ENCODE peak calls at places on chromosomes 2 and 18, in five cellular contexts. B is K562, U is suprapubic skin, D is tibial nerve, S is A549. C is an unnamed sample.

GRCh38 chr18:57741273-57741672 is 61.8 kb downstream of the ATP8B1 start:
- DNase-seq in D (no peak), B (no peak), U (no peak), S (no peak), C (no peak)

GRCh38 chr2:45069711-45070664 is 60.7 kb upstream of the SIX2 start:
- DNase-seq in B (no peak), U (no peak), D (no peak), S (no peak), C (no peak)

GRCh38 chr2:28643324-28643723 is 108.3 kb upstream of the PPP1CB start:
- DNase-seq in D (no peak), B (no peak), S (no peak), U (no peak), C (no peak)

GRCh38 chr18:22467760-22468553 is 50.2 kb upstream of the CTAGE1 start:
- DNase-seq in B (peak; percentile 39), D (no peak), S (peak; percentile 88), U (no peak), C (peak; percentile 77)

GRCh38 chr2:100285691-100286090 is 36.6 kb downstream of the LONRF2 start:
- DNase-seq in B (no peak), U (no peak), S (peak; percentile 36), D (no peak), C (peak; percentile 14)

GRCh38 chr18:77765468-77765867 is 515.8 kb downstream of the GALR1 start:
- DNase-seq in B (peak; percentile 19), D (no peak), U (no peak), S (peak; percentile 35), C (peak; percentile 27)

GRCh38 chr2:13745324-13745723 is 887.2 kb upstream of the LRATD1 start:
- DNase-seq in S (no peak), D (no peak), U (no peak), B (no peak), C (no peak)

GRCh38 chr2:45045706-45046105 is 36.5 kb upstream of the SIX2 start:
- DNase-seq in S (no peak), D (no peak), U (no peak), B (no peak), C (no peak)

GRCh38 chr18:2965797-2966196 is 47.1 kb downstream of the LPIN2 start:
- DNase-seq in D (no peak), B (no peak), S (no peak), U (no peak), C (no peak)

GRCh38 chr2:47264183-47264582 is 109.1 kb upstream of the STPG4 start:
- DNase-seq in S (peak; percentile 22), B (no peak), D (no peak), U (no peak), C (no peak)

GRCh38 chr2:39138837-39139211 is 18.0 kb upstream of the SOS1 start:
- DNase-seq in B (no peak), D (no peak), U (no peak), S (no peak), C (no peak)

GRCh38 chr18:60027397-60027796 is 127.6 kb downstream of the PMAIP1 start:
- DNase-seq in S (peak; percentile 35), U (no peak), B (no peak), D (no peak), C (no peak)

GRCh38 chr18:77700051-77700450 is 450.4 kb downstream of the GALR1 start:
- DNase-seq in D (no peak), B (no peak), S (no peak), U (no peak), C (no peak)

DNA sequence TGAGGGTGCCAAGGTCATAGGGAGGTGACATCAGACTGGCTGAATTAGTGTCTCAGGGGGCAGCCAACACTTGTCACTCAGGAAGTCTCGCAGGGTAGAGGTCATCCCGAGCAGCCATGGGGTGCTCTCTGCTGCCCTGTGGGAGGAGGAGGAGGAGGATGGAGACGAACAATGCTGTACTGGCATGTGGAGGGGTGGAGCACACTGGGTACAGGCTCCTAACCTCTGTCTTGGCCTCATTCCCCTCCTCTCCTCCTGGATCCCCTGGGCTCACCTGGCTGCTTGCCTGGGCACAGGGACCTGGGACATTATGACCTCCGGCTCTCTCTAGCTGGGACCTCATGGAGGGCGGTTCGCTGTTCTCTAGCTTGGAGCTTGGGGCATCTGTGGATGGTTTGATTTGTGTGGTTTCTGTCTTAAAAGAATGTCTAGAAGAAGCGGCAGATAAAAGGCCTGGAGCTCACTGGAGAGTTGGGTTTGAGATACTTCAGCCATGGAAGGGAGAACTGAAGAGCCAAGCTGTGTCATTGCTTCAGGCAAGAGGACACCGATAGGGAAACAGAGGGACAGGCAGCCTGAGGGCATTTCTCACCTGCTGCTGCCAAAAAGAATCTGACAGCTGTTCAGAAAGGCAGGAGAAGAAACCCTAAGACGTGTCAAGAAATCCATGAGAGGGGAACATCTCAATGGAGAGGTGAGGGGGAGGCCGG is 133.1 kb downstream of the SEPTIN10 start:
- DNase-seq in U (no peak), S (no peak), D (no peak), B (no peak), C (no peak)
- H3K4me1 ChIP-seq in U (peaks cover 13% of the 10 kb centered on the region), S (no peaks in the 10 kb centered on the region), D (no peaks in the 10 kb centered on the region), B (no peaks in the 10 kb centered on the region), C (peaks cover 20% of the 10 kb centered on the region)

GRCh38 chr2:216619411-216620393 is 13.5 kb upstream of the IGFBP2 start:
- DNase-seq in B (no peak), U (no peak), D (no peak), S (no peak), C (no peak)

GRCh38 chr2:216618785-216619184 is 14.4 kb upstream of the IGFBP2 start:
- DNase-seq in D (no peak), B (no peak), S (no peak), U (no peak), C (no peak)

GRCh38 chr2:216615298-216616082 is 17.7 kb upstream of the IGFBP2 start:
- DNase-seq in U (no peak), S (no peak), D (no peak), B (no peak), C (no peak)

GRCh38 chr2:216616083-216616678 is 17.0 kb upstream of the IGFBP2 start:
- DNase-seq in B (no peak), U (no peak), S (no peak), D (no peak), C (no peak)

GRCh38 chr2:216617159-216617815 is 15.9 kb upstream of the IGFBP2 start:
- DNase-seq in S (no peak), B (no peak), D (no peak), U (no peak), C (no peak)
- TF ChIP-seq POLR2A in S (no peak), B (no peak), D (no peak), U (no peak), C (no peak)

DNA sequence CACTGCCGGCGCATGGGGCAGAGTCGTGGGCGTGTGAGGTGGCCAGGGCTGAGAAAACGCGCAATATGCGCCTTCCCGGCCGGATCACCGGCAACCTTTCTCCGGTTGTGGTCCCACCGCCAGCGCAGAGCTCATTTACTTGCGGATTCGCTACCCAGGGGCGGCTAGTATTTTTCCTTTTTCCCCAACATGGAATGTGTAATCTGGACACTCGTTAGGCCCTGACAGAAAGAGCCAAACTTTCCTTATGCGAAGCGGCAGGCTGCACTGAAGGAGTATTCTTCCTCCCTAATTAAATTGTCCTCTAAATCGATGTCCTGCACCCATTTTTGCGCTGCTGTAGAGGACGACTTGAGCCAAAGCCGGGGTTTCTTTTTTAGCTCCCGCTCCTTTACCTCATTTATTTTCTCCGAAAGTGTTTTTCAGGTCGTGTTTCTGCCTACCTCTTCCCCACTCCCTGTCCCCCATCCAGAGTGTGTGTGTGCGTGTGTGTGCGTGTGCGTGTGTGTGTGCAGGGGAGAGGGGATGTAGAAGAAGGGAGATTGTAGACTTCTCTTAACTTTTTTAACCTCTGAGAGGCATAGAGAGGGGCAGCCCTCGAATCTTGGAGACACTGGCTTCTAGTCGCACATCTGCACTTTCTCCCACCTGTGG is 2.7 kb downstream of the OTX1 start:
- DNase-seq in S (no peak), U (no peak), B (no peak), D (no peak), C (no peak)
- H3K4me1 ChIP-seq in S (peaks cover 8% of the 10 kb centered on the region), U (peaks cover 68% of the 10 kb centered on the region), B (peaks cover 2% of the 10 kb centered on the region), D (no peaks in the 10 kb centered on the region), C (peaks cover 52% of the 10 kb centered on the region)

DNA sequence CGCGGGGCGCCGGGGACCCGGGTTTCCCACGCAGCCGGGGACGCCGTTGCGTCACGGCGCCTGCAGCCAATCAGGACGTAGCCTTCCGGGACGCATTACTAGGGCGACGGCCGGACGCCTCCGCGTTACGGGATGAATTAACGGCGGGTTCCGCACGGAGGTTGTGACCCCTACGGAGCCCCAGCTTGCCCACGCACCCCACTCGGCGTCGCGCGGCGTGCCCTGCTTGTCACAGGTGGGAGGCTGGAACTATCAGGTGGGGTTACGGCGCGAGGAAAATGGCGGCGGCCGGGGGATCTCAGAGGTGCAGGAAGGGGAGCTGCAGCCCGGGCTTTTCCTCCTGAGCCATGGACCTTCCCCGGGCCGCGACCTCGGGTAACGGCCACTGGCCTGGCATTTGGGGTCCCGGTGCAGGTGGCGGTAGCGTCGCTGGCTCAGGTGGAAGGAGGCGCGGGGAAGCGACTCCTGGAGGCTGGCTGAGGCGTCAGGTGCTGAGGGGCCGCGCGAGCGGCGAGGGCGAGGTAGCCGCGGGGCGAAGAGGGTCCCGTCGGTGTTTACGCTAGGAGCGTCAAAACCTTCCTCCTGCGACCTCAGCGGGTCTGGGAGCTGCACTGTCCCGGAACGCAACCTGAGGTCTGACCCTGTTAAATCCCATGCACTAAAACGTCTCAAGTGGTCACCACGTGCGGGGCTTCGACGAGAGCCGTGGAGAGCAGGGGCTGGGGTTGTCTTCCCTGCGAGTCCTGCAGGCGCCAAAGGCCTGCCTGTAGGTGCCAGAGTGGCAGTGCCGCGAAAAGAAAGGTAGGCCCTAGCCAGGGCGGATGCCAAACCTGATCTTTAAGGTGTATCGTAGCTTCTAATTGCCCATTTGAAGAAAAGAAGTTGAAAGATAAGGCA is at the start of gene LCLAT1:
- DNase-seq in D (peak; percentile 33), U (peak; percentile 92), B (peak; percentile 92), S (peak; percentile 87), C (peak; percentile 84)
- TF ChIP-seq POLR2A in D (no peak), U (no peak), B (peak; percentile 79), S (peak; percentile 70), C (no peak)

GRCh38 chr2:127644661-127645394 is 1.1 kb upstream of the GPR17 start:
- DNase-seq in S (no peak), B (no peak), U (no peak), D (no peak), C (no peak)
- H3K4me1 ChIP-seq in S (peaks cover 18% of the 10 kb centered on the region), B (no peaks in the 10 kb centered on the region), U (peaks cover 25% of the 10 kb centered on the region), D (no peaks in the 10 kb centered on the region), C (peaks cover 9% of the 10 kb centered on the region)